ENCODE peak calls at places on chromosomes 3 and 15, in seven cellular contexts. P is dorsolateral prefrontal cortex, U is spleen, V is heart left ventricle, I is choroid plexus epithelial cell, K is HL-60, N is testis. M is an unnamed sample.

GRCh38 chr15:25438601-25439455 is at the start of gene UBE3A:
- DNase-seq in N (peak), U (peak), P (peak), V (peak), I (peak), K (peak), M (peak)

GRCh38 chr15:87777054-87777498 is 479.5 kb downstream of the NTRK3 start:
- DNase-seq in N (no peak), K (no peak), U (no peak), I (peak), V (peak), P (no peak), M (no peak)

GRCh38 chr3:9704343-9705322 is 1.0 kb downstream of the CPNE9 start:
- DNase-seq in N (peak), V (peak), K (no peak), U (peak), P (peak), I (peak), M (peak)

GRCh38 chr3:56928379-56929068 is 126.8 kb upstream of the ARHGEF3 start:
- DNase-seq in N (no peak), P (no peak), U (no peak), I (peak), K (no peak), V (no peak), M (no peak)

GRCh38 chr15:31276596-31277298 is 49.9 kb upstream of the KLF13 start:
- DNase-seq in U (peak), P (peak), V (no peak), N (peak), I (no peak), K (no peak), M (no peak)

GRCh38 chr15:46091860-46092450 is 457.1 kb downstream of the SQOR start:
- DNase-seq in N (peak), V (no peak), K (no peak), P (no peak), U (no peak), I (peak), M (peak)

GRCh38 chr3:100335137-100335833 is 728 bp downstream of the NIT2 start:
- DNase-seq in N (peak), P (peak), I (peak), K (peak), U (peak), V (peak), M (peak)

GRCh38 chr3:126350502-126351085 is 6.6 kb downstream of the KLF15 start:
- DNase-seq in K (no peak), N (peak), V (no peak), U (peak), P (no peak), I (no peak), M (no peak)

GRCh38 chr3:71708478-71709098 is 16.6 kb downstream of the EIF4E3 start:
- DNase-seq in I (peak), K (no peak), P (peak), U (no peak), N (no peak), V (peak), M (no peak)

GRCh38 chr3:153399636-153400035 is 237.6 kb downstream of the RAP2B start:
- DNase-seq in V (no peak), I (no peak), N (no peak), K (no peak), U (no peak), P (no peak), M (no peak)

GRCh38 chr15:63274427-63274826 is 3.0 kb upstream of the APH1B start:
- DNase-seq in I (peak), U (no peak), V (no peak), N (no peak), K (no peak), P (no peak), M (no peak)

GRCh38 chr3:159929181-159929893 is 59.3 kb upstream of the IL12A start:
- DNase-seq in I (peak), P (no peak), U (no peak), K (peak), V (no peak), N (no peak), M (peak)

GRCh38 chr15:44489464-44489863 is 47.5 kb upstream of the EIF3J start:
- DNase-seq in N (no peak), P (no peak), K (no peak), V (no peak), U (no peak), I (peak), M (peak)

GRCh38 chr3:18085429-18085828 is 339.7 kb downstream of the SATB1 start:
- DNase-seq in N (no peak), I (no peak), U (no peak), V (no peak), P (no peak), K (no peak), M (no peak)

GRCh38 chr3:148598619-148599018 is 99.1 kb upstream of the AGTR1 start:
- DNase-seq in V (no peak), I (no peak), P (no peak), N (no peak), U (no peak), K (no peak), M (no peak)

GRCh38 chr3:132622148-132622547 is 25.1 kb downstream of the ACKR4 start:
- DNase-seq in V (no peak), K (no peak), I (no peak), P (no peak), U (no peak), N (no peak), M (no peak)

GRCh38 chr3:123151251-123151705 is 50.5 kb upstream of the SEC22A start:
- DNase-seq in K (no peak), I (no peak), V (no peak), U (no peak), P (no peak), N (no peak), M (no peak)

GRCh38 chr3:159751754-159752153 is 236.9 kb upstream of the IL12A start:
- DNase-seq in I (no peak), V (no peak), K (no peak), U (no peak), P (no peak), N (no peak), M (peak)

DNA sequence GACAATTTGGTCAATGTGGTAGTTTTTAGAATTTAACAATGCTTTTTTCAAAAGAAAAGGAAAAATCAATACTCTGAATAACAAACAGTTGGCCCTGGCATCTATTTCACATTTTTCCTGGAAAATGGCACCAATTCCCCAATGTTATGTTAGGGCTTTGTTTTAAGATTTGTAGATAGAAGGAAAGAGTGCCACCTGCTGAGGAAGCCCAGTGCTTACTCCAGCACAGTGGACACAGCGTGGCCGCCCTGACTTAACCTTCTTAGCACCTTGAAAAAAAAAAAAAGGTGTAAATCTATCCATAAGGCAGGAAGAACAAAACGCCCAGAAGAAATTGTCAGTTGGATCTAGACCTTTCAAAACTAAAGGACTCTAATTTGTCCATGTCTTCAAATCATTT is 110.7 kb upstream of the CNTN4 start:
- DNase-seq in U (no peak), V (no peak), K (no peak), I (peak), N (peak), P (no peak), M (peak)
- TF ChIP-seq CTCF in U (no peak), V (peak), K (no peak), I (peak), N (no peak), P (peak), M (peak)

GRCh38 chr3:155179966-155180757 is 100.0 kb downstream of the MME start:
- DNase-seq in I (no peak), K (no peak), P (no peak), N (no peak), V (no peak), U (no peak), M (no peak)
- TF ChIP-seq CTCF in I (no peak), K (no peak), P (no peak), N (no peak), V (no peak), U (no peak), M (no peak)

DNA sequence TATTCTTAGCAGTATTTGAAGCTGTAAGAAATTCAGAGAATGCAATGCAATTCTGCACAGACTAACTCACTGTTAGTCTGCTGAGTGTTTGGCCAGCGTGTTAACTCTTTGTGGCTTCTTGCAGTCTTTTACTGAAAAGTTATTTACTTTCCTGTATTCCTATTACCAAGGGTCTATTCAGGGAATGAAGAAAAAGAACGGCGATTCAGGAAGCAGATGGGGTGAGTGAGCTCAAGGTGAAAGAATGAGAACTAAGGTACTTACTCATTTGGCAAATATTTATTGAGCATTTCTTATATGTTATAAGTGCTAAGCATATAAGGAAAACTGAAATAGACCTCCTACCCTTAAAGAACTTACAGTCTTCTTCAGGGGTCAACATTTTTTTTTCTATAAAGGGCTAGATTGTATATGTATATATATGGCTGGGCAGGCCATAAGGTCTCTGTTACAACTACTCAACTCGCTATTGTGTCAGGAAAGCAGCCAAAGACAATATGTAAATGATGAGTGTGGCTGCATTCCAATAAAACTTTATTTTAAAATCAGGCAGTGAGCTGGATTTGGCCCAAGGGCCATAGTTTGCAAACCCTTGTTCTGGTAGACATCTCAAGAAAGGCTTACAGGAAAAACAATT is 271.9 kb upstream of the GADL1 start:
- DNase-seq in V (no peak), I (peak), K (no peak), N (no peak), U (no peak), P (no peak), M (peak)
- TF ChIP-seq CTCF in V (no peak), I (no peak), K (no peak), N (no peak), U (no peak), P (no peak), M (no peak)

GRCh38 chr3:112582242-112582874 is 20.5 kb downstream of the SLC35A5 start:
- DNase-seq in V (no peak), K (peak), N (no peak), I (peak), P (no peak), U (no peak), M (peak)
- TF ChIP-seq CTCF in V (peak), K (peak), N (peak), I (peak), P (peak), U (peak), M (peak)

GRCh38 chr15:90545095-90545494 is 15.4 kb downstream of the CRTC3 start:
- DNase-seq in U (no peak), V (no peak), K (no peak), N (no peak), I (no peak), P (no peak), M (no peak)
- TF ChIP-seq CTCF in U (no peak), V (no peak), K (no peak), N (no peak), I (peak), P (no peak), M (no peak)

GRCh38 chr3:43690400-43691119 is at the start of gene ABHD5:
- DNase-seq in P (peak), I (peak), U (peak), V (peak), K (peak), N (peak), M (peak)
- TF ChIP-seq CTCF in P (peak), I (peak), U (peak), V (peak), K (no peak), N (peak), M (peak)

GRCh38 chr3:53141468-53141840 is 11.2 kb upstream of the RFT1 start:
- DNase-seq in P (no peak), I (no peak), N (no peak), U (no peak), K (no peak), V (no peak), M (no peak)
- TF ChIP-seq CTCF in P (no peak), I (no peak), N (no peak), U (no peak), K (no peak), V (no peak), M (no peak)

GRCh38 chr3:167346171-167346570 is 33.9 kb downstream of the ZBBX start:
- DNase-seq in P (no peak), K (no peak), V (no peak), U (no peak), N (no peak), I (no peak), M (no peak)

GRCh38 chr3:167350245-167350862 is 29.7 kb downstream of the ZBBX start:
- DNase-seq in U (no peak), N (no peak), I (peak), V (no peak), K (no peak), P (no peak), M (peak)
- TF ChIP-seq CTCF in U (peak), N (no peak), I (peak), V (peak), K (peak), P (peak), M (peak)

DNA sequence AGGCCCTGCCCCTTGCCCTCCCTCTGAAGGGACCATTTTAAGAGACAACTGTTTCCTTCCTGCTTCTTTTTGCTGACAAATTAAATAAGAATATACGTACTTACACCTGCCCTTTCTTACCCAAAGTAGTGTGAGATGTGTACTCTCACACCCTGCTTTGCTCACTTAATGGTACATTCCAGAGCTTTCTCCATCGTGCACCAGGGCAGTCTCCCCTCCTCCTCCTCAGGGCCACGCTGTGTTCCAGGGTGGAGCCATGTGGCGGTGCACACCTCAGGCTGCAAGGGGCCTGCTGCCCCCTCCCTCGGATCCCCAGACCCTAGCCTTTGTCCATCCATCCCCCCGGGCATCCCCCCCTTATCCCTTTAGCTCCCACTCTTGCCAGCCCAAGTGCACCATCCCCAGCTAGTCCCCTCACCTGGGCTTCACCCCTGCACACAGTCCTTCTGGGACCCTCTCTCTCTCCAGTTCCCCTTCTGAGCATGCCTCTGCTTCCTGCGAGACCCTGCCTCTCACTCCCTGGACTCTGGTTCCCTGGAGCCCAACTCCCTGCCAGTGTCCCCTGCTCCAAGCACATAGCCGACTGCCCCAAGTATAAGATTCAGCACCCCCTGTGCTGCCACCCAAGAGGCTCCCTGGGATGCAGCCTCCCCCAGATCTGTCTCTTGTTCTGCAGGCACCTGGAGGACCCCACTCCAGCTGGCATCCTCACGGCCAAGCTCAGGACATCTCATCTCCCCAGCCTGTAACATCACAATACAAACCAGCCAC is 89.5 kb upstream of the IQSEC1 start:
- DNase-seq in U (no peak), K (no peak), V (no peak), I (no peak), N (no peak), P (no peak), M (no peak)
- TF ChIP-seq CTCF in U (no peak), K (no peak), V (no peak), I (no peak), N (no peak), P (no peak), M (no peak)

M was measured in bronchial epithelial cell.